ENCODE peak calls at places on chromosomes 6 and 20, in eight cellular contexts. J is BE2C, C is astrocyte of the spinal cord, X is AG09309, T is kidney, L is thoracic aorta, U is fibroblast of the aortic adventitia, G is upper lobe of right lung. P is an unnamed sample.

GRCh38 chr6:29414588-29414987 is at the start of gene OR12D1:
- DNase-seq in G (no peak), X (no peak), U (no peak), C (no peak), T (no peak), L (no peak), J (no peak), P (peak)

GRCh38 chr20:805713-806112 is 27.8 kb upstream of the FAM110A start:
- DNase-seq in T (no peak), U (peak), X (no peak), C (peak), G (no peak), L (no peak), J (no peak), P (peak)

GRCh38 chr6:125301435-125302391 is at the start of gene HDDC2:
- DNase-seq in U (peak), G (peak), L (no peak), X (no peak), T (peak), C (peak), J (peak), P (peak)

GRCh38 chr6:170131351-170131750 is 159.5 kb downstream of the DLL1 start:
- DNase-seq in G (peak), J (no peak), C (no peak), U (no peak), T (peak), L (no peak), X (no peak), P (no peak)

GRCh38 chr20:47656313-47656712 is 129.0 kb downstream of the SULF2 start:
- DNase-seq in J (no peak), G (no peak), C (no peak), X (no peak), T (no peak), L (no peak), U (no peak), P (no peak)

GRCh38 chr6:110514818-110515217 is 38.4 kb upstream of the SLC22A16 start:
- DNase-seq in G (no peak), T (no peak), L (no peak), U (no peak), C (no peak), X (no peak), J (no peak), P (no peak)

GRCh38 chr6:29744131-29744530 is 20.9 kb downstream of the HLA-F start:
- DNase-seq in X (no peak), G (no peak), L (no peak), T (no peak), J (no peak), C (no peak), U (no peak), P (no peak)

GRCh38 chr6:128617285-128617684 is 96.9 kb upstream of the PTPRK start:
- DNase-seq in C (no peak), L (no peak), G (no peak), J (no peak), T (no peak), U (no peak), X (no peak), P (no peak)

GRCh38 chr6:151241853-151242252 is 2.1 kb downstream of the AKAP12 start:
- DNase-seq in T (no peak), X (no peak), J (no peak), G (no peak), C (peak), L (no peak), U (peak), P (peak)

GRCh38 chr20:48797850-48798747 is 29.7 kb downstream of the PREX1 start:
- DNase-seq in X (no peak), J (no peak), T (no peak), G (peak), C (no peak), U (no peak), L (no peak), P (no peak)

GRCh38 chr20:20411382-20411781 is 43.5 kb downstream of the INSM1 start:
- DNase-seq in L (no peak), G (no peak), J (no peak), C (no peak), X (no peak), U (no peak), T (no peak), P (no peak)

GRCh38 chr6:125597411-125598253 is 151.8 kb upstream of the HEY2 start:
- DNase-seq in G (peak), X (no peak), J (no peak), C (no peak), L (no peak), T (peak), U (peak), P (no peak)

GRCh38 chr6:33191383-33192104 is 723 bp downstream of the COL11A2 start:
- DNase-seq in X (no peak), L (no peak), J (no peak), T (peak), C (no peak), U (no peak), G (no peak), P (no peak)

GRCh38 chr6:93035756-93036155 is 383.6 kb downstream of the EPHA7 start:
- DNase-seq in T (no peak), G (no peak), C (no peak), X (no peak), U (no peak), J (no peak), L (no peak), P (no peak)

GRCh38 chr6:125787791-125788190 is 3.0 kb upstream of the NCOA7 start:
- DNase-seq in J (no peak), U (peak), X (no peak), C (peak), G (no peak), T (no peak), L (no peak), P (peak)

GRCh38 chr6:157905590-157906337 is 75.9 kb upstream of the SYNJ2 start:
- DNase-seq in J (no peak), L (no peak), C (no peak), T (no peak), X (no peak), G (no peak), U (no peak), P (no peak)

DNA sequence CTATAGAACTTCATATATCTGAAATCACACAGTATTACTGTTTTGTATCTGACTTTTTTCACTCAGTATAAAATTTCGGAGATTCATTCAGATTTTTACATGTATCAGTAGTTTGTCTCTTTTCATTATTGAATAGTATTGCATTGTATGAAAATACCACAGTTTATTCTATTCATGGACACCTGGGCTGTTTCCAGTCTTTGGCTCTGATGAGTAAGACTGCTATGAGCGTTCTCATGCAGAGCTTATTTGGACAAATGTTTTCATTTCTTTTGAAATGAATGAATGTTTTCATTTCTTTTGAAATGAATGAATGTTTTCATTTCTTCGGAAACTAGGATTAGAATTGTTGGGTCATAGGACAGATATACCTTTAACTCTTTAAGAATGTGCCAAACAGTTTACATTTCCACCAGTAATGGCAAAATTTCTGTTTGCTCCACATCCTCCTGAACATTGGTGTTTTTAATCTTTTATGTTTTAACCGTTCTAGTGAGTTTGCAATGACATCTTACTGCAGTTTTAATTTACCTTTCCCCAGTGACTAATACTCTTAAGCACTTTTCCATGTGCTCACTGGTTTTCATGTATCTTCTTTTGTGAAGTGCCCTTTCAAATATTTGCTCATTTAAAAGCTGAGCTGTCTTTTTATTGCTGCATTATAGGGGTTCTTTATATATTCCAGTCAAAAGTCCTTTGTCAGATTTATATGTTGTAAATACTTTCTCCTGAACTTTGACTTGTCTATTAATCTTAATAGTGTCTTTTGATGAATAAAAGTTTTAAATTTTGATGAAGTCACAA is 50.0 kb upstream of the ELOVL5 start:
- DNase-seq in G (no peak), C (peak), J (no peak), X (no peak), L (no peak), T (no peak), U (peak), P (no peak)
- TF ChIP-seq CTCF in G (no peak), C (no peak), J (no peak), X (no peak), L (no peak), T (no peak), U (no peak), P (no peak)

DNA sequence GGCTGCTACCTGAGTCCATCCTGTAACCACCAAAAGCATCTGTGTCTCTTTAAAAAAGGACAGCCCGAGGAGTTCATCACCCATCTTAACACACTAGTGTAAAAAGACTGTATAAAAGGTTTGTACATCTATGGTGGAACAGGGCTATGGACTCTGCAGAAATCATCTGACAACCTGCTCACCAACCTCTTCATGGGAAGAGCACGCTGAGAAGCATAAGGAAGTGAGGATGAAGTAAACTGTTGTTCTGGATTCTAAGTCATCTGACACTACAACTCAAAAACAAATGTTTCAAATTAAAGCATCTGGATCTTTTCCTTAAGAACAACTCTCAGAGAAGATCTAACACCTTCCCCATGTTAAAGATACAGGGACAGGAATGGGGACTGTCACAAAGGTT is 5.4 kb downstream of the IFNGR1 start:
- DNase-seq in L (no peak), J (no peak), G (no peak), U (no peak), C (no peak), T (no peak), X (no peak), P (no peak)
- H3K4me3 ChIP-seq in L (peak), J (no peak), G (peak), U (no peak), C (no peak), T (no peak), X (no peak), P (no peak)

GRCh38 chr6:2505624-2506023 is 245.1 kb downstream of the MYLK4 start:
- DNase-seq in G (no peak), J (peak), X (no peak), T (no peak), U (no peak), C (no peak), L (no peak), P (peak)
- TF ChIP-seq CTCF in G (peak), J (peak), X (peak), T (no peak), U (peak), C (peak), L (no peak), P (peak)

GRCh38 chr6:80439721-80440488 is 333.4 kb downstream of the BCKDHB start:
- DNase-seq in J (no peak), T (no peak), C (no peak), G (no peak), X (no peak), L (no peak), U (peak), P (no peak)

GRCh38 chr6:80437186-80437585 is 330.7 kb downstream of the BCKDHB start:
- DNase-seq in U (peak), T (no peak), X (no peak), L (no peak), C (peak), J (no peak), G (no peak), P (no peak)

GRCh38 chr6:80436663-80437062 is 330.2 kb downstream of the BCKDHB start:
- DNase-seq in T (no peak), X (no peak), C (no peak), U (no peak), L (no peak), G (no peak), J (no peak), P (no peak)

GRCh38 chr6:80440496-80441160 is 334.2 kb downstream of the BCKDHB start:
- DNase-seq in L (no peak), U (no peak), C (no peak), G (no peak), T (no peak), X (no peak), J (no peak), P (no peak)

DNA sequence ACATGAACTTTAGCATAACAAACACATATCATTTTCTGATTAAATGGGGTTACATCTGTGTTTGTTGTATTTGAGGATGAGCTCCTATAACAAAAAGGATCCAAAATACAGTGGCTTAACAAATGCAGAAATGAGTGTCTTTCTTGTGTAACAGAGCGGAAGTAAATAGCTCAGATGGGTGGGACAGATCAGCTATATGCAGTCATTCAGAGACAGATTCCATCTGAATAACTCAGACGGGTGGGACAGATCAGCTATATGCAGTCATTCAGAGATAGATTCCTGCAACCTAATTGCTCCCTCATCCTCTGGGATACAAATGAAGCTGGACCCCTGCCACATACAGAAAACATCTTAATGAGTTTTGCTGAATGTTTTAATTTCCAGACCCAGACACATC is 332.3 kb downstream of the BCKDHB start:
- DNase-seq in T (no peak), C (peak), L (no peak), J (no peak), U (peak), G (no peak), X (peak), P (peak)
- H3K4me3 ChIP-seq in T (no peak), C (no peak), L (no peak), J (no peak), U (no peak), G (no peak), X (no peak), P (no peak)

GRCh38 chr6:99613398-99613704 is 6.7 kb downstream of the PRDM13 start:
- DNase-seq in C (no peak), U (no peak), J (peak), G (no peak), L (no peak), X (no peak), T (peak), P (peak)
- TF ChIP-seq CTCF in C (peak), U (peak), J (peak), G (peak), L (peak), X (peak), T (peak), P (peak)

P was measured in cardiac fibroblast.